ENCODE peak calls at places on chromosomes 6 and 20, in four cellular contexts. F is stimulated activated CD4-positive, alpha-beta T cell treated with anti-CD3 and anti-CD28 coated beads, Interleukin-4, amount 100 ng/mL, for 48 hours; Q is HS-5; S is uterus. H is an unnamed sample.

GRCh38 chr20:23668477-23668951 is 20.3 kb downstream of the CST4 start:
- DNase-seq in S (peak), F (peak), Q (peak), H (no peak)

GRCh38 chr6:21987501-21987957 is 309.3 kb downstream of the PRL start:
- DNase-seq in F (no peak), Q (peak), S (peak), H (peak)

GRCh38 chr20:25066386-25066785 is 8.4 kb upstream of the ACSS1 start:
- DNase-seq in Q (no peak), S (peak), F (no peak), H (peak)

GRCh38 chr6:166757226-166758135 is 130.4 kb upstream of the RPS6KA2 start:
- DNase-seq in Q (no peak), S (no peak), F (no peak), H (no peak)

GRCh38 chr6:34070315-34071110 is 75.4 kb downstream of the GRM4 start:
- DNase-seq in Q (no peak), F (no peak), S (no peak), H (no peak)

GRCh38 chr20:17228624-17229061 is 1.8 kb downstream of the PCSK2 start:
- DNase-seq in Q (no peak), S (no peak), F (no peak), H (no peak)

GRCh38 chr6:127554435-127555006 is 22.5 kb upstream of the C6orf58 start:
- DNase-seq in S (no peak), Q (no peak), F (no peak), H (no peak)

GRCh38 chr6:96742702-96743101 is 94.6 kb downstream of the GPR63 start:
- DNase-seq in F (no peak), Q (no peak), S (no peak), H (no peak)

GRCh38 chr20:12068146-12068545 is 150.5 kb downstream of the BTBD3 start:
- DNase-seq in Q (no peak), F (no peak), S (no peak), H (no peak)

GRCh38 chr6:28490191-28490890 is 25.3 kb downstream of the GPX6 start:
- DNase-seq in F (no peak), S (peak), Q (no peak), H (no peak)

GRCh38 chr6:30885481-30885998 is 1.2 kb downstream of the DDR1 start:
- DNase-seq in Q (no peak), S (no peak), F (no peak), H (no peak)

GRCh38 chr6:92806254-92806653 is 613.1 kb downstream of the EPHA7 start:
- DNase-seq in S (no peak), F (no peak), Q (no peak), H (no peak)

GRCh38 chr20:4160761-4161305 is 145.5 kb upstream of the RNF24 start:
- DNase-seq in Q (no peak), S (no peak), F (peak), H (no peak)

GRCh38 chr20:47201074-47201730 is 155.3 kb downstream of the ZMYND8 start:
- DNase-seq in F (no peak), S (no peak), Q (no peak), H (no peak)

GRCh38 chr6:130946076-130946475 is 117.0 kb downstream of the EPB41L2 start:
- DNase-seq in S (no peak), F (no peak), Q (no peak), H (no peak)

GRCh38 chr20:21288587-21289370 is 14.4 kb upstream of the XRN2 start:
- DNase-seq in F (no peak), Q (no peak), S (no peak), H (no peak)

GRCh38 chr6:139888691-139889122 is 514.3 kb upstream of the CITED2 start:
- DNase-seq in S (no peak), Q (no peak), F (no peak), H (no peak)

GRCh38 chr6:21740719-21741118 is 147.2 kb downstream of the SOX4 start:
- DNase-seq in F (no peak), Q (no peak), S (no peak), H (no peak)

GRCh38 chr6:168934856-168935627 is 318.6 kb downstream of the THBS2 start:
- DNase-seq in F (no peak), S (no peak), Q (no peak), H (no peak)

GRCh38 chr6:4788953-4789584 is 12.9 kb downstream of the CDYL start:
- DNase-seq in Q (no peak), F (no peak), S (no peak), H (no peak)

GRCh38 chr6:68778356-68779020 is 143.4 kb downstream of the ADGRB3 start:
- DNase-seq in F (no peak), Q (peak), S (no peak), H (no peak)

GRCh38 chr20:10855031-10855430 is 181.2 kb upstream of the JAG1 start:
- DNase-seq in F (no peak), S (no peak), Q (no peak), H (no peak)

GRCh38 chr6:42979523-42980177 is 669 bp upstream of the PEX6 start:
- DNase-seq in S (no peak), F (no peak), Q (no peak), H (no peak)

GRCh38 chr6:14550817-14551216 is 433.2 kb downstream of the CD83 start:
- DNase-seq in F (no peak), Q (no peak), S (no peak), H (peak)

GRCh38 chr6:158567152-158567551 is 7.3 kb downstream of the TMEM181 start:
- DNase-seq in Q (no peak), F (no peak), S (no peak), H (peak)

GRCh38 chr6:1244941-1245340 is 67.0 kb upstream of the FOXQ1 start:
- DNase-seq in S (no peak), F (no peak), Q (no peak), H (no peak)

GRCh38 chr20:46772901-46773300 is 63.5 kb downstream of the SLC2A10 start:
- DNase-seq in S (no peak), Q (no peak), F (no peak), H (no peak)

GRCh38 chr6:128238248-128238647 is 282.2 kb downstream of the PTPRK start:
- DNase-seq in Q (no peak), S (no peak), F (no peak), H (no peak)

GRCh38 chr6:138504764-138505689 is 5.7 kb upstream of the NHSL1 start:
- DNase-seq in S (no peak), Q (no peak), F (no peak), H (no peak)

GRCh38 chr20:47124235-47124717 is 229.6 kb downstream of the EYA2 start:
- DNase-seq in S (no peak), F (no peak), Q (no peak), H (no peak)

GRCh38 chr6:158358450-158359077 is 46.3 kb downstream of the TULP4 start:
- DNase-seq in F (no peak), S (no peak), Q (no peak), H (no peak)

GRCh38 chr20:17541996-17542395 is 10.8 kb upstream of the BFSP1 start:
- DNase-seq in Q (no peak), F (no peak), S (no peak), H (no peak)

GRCh38 chr6:89079611-89080213 is 839 bp upstream of the PNRC1 start:
- DNase-seq in Q (no peak), F (peak), S (peak), H (peak)

H was measured in psoas muscle.